ENCODE peak calls at places on chromosomes 4 and X, in ten cellular contexts. Z is lower leg skin, D is AG09309, V is psoas muscle, E is colonic mucosa, N is RWPE1, O is stomach, K is brain microvascular endothelial cell, I is tibial artery, T is heart left ventricle. W is an unnamed sample.

GRCh38 chr4:56086073-56086521 is 137.4 kb downstream of the CEP135 start:
- DNase-seq in Z (no peak), D (no peak), V (no peak), E (no peak), N (no peak), O (no peak), K (no peak), I (no peak), T (no peak), W (no peak)

GRCh38 chrX:139559383-139560042 is 29.0 kb downstream of the F9 start:
- DNase-seq in Z (peak), D (peak), V (no peak), E (peak), N (peak), O (peak), K (peak), I (no peak), T (peak), W (peak)

GRCh38 chr4:173332963-173333657 is 1.0 kb downstream of the HMGB2 start:
- DNase-seq in Z (no peak), D (no peak), V (no peak), E (no peak), N (peak), O (no peak), K (no peak), I (no peak), T (no peak), W (peak)

GRCh38 chr4:161419822-161420221 is 744.0 kb downstream of the FSTL5 start:
- DNase-seq in Z (peak), D (no peak), V (no peak), E (no peak), N (no peak), O (no peak), K (peak), I (peak), T (no peak), W (peak)

GRCh38 chr4:188989371-188989770 is 850.1 kb downstream of the TRIML1 start:
- DNase-seq in Z (no peak), D (no peak), V (no peak), E (no peak), N (peak), O (no peak), K (no peak), I (no peak), T (no peak), W (peak)

GRCh38 chrX:74160816-74161215 is 143.2 kb upstream of the ZCCHC13 start:
- DNase-seq in Z (no peak), D (no peak), V (peak), E (no peak), N (no peak), O (no peak), K (no peak), I (no peak), T (no peak), W (no peak)

GRCh38 chr4:141768954-141769353 is 132.6 kb downstream of the IL15 start:
- DNase-seq in Z (no peak), D (peak), V (no peak), E (no peak), N (peak), O (no peak), K (peak), I (no peak), T (no peak), W (peak)

GRCh38 chrX:48737213-48737938 is 24.2 kb upstream of the GLOD5 start:
- DNase-seq in Z (peak), D (peak), V (peak), E (peak), N (peak), O (peak), K (peak), I (peak), T (peak), W (peak)

GRCh38 chr4:145782756-145783155 is 102.8 kb downstream of the C4orf51 start:
- DNase-seq in Z (no peak), D (no peak), V (no peak), E (no peak), N (no peak), O (no peak), K (peak), I (no peak), T (no peak), W (no peak)

GRCh38 chrX:9707306-9708015 is 58.2 kb downstream of the GPR143 start:
- DNase-seq in Z (no peak), D (no peak), V (no peak), E (no peak), N (no peak), O (no peak), K (no peak), I (no peak), T (no peak), W (no peak)

GRCh38 chr4:113212613-113213012 is 163.2 kb downstream of the ANK2 start:
- DNase-seq in Z (no peak), D (no peak), V (no peak), E (no peak), N (no peak), O (no peak), K (no peak), I (no peak), T (no peak), W (no peak)

GRCh38 chr4:172865531-172866127 is 303.0 kb upstream of the GALNT7 start:
- DNase-seq in Z (no peak), D (no peak), V (no peak), E (no peak), N (no peak), O (no peak), K (no peak), I (no peak), T (no peak), W (no peak)

GRCh38 chrX:88244066-88244465 is 503.0 kb upstream of the CPXCR1 start:
- DNase-seq in Z (no peak), D (no peak), V (no peak), E (no peak), N (no peak), O (no peak), K (no peak), I (no peak), T (no peak), W (no peak)

GRCh38 chrX:40511258-40511657 is 69.5 kb upstream of the ATP6AP2 start:
- DNase-seq in Z (no peak), D (no peak), V (no peak), E (no peak), N (no peak), O (no peak), K (no peak), I (no peak), T (no peak), W (no peak)

GRCh38 chr4:56613101-56613862 is 67.8 kb downstream of the HOPX start:
- DNase-seq in Z (peak), D (peak), V (no peak), E (no peak), N (peak), O (no peak), K (peak), I (no peak), T (no peak), W (peak)

GRCh38 chr4:44632733-44633132 is 18.7 kb downstream of the YIPF7 start:
- DNase-seq in Z (no peak), D (no peak), V (no peak), E (no peak), N (no peak), O (no peak), K (no peak), I (no peak), T (no peak), W (no peak)

GRCh38 chr4:51858605-51859211 is 15.8 kb downstream of the DCUN1D4 start:
- DNase-seq in Z (no peak), D (no peak), V (no peak), E (no peak), N (no peak), O (no peak), K (no peak), I (no peak), T (no peak), W (no peak)

GRCh38 chr4:145734576-145735329 is 54.8 kb downstream of the C4orf51 start:
- DNase-seq in Z (peak), D (peak), V (peak), E (peak), N (peak), O (peak), K (peak), I (peak), T (peak), W (peak)

GRCh38 chr4:186297013-186297645 is 31.1 kb downstream of the F11 start:
- DNase-seq in Z (no peak), D (peak), V (no peak), E (no peak), N (peak), O (no peak), K (peak), I (no peak), T (no peak), W (peak)

GRCh38 chr4:7429601-7430078 is 5.1 kb downstream of the PSAPL1 start:
- DNase-seq in Z (no peak), D (no peak), V (no peak), E (no peak), N (no peak), O (peak), K (no peak), I (peak), T (no peak), W (no peak)

GRCh38 chr4:3285558-3286334 is 7.1 kb upstream of the RGS12 start:
- DNase-seq in Z (no peak), D (peak), V (peak), E (no peak), N (peak), O (peak), K (no peak), I (peak), T (peak), W (no peak)

GRCh38 chr4:171846232-171846631 is 33.0 kb downstream of the GALNTL6 start:
- DNase-seq in Z (no peak), D (no peak), V (no peak), E (peak), N (peak), O (peak), K (peak), I (no peak), T (no peak), W (peak)
- TF ChIP-seq CTCF in Z (no peak), D (peak), V (peak), E (peak), N (no peak), O (peak), K (peak), I (no peak), T (peak), W (peak)

GRCh38 chr4:90240333-90240732 is 113.1 kb downstream of the CCSER1 start:
- DNase-seq in Z (no peak), D (no peak), V (no peak), E (no peak), N (no peak), O (no peak), K (no peak), I (no peak), T (no peak), W (no peak)
- TF ChIP-seq CTCF in Z (no peak), D (no peak), V (no peak), E (no peak), N (no peak), O (no peak), K (no peak), I (no peak), T (no peak), W (no peak)

GRCh38 chr4:8468746-8469535 is 28.4 kb downstream of the TRMT44 start:
- DNase-seq in Z (no peak), D (no peak), V (peak), E (peak), N (peak), O (peak), K (peak), I (no peak), T (peak), W (peak)
- TF ChIP-seq CTCF in Z (no peak), D (peak), V (peak), E (peak), N (peak), O (peak), K (peak), I (peak), T (peak), W (peak)

GRCh38 chrX:24479924-24480722 is 15.0 kb downstream of the PDK3 start:
- DNase-seq in Z (no peak), D (no peak), V (no peak), E (peak), N (no peak), O (no peak), K (no peak), I (peak), T (no peak), W (peak)
- TF ChIP-seq CTCF in Z (no peak), D (no peak), V (no peak), E (no peak), N (no peak), O (no peak), K (no peak), I (no peak), T (no peak), W (no peak)

W was measured in bronchial epithelial cell.